ENCODE peak calls at places on chromosomes 13 and 19, in nine cellular contexts. D is A549, B is uterus, M is HCT116, J is ovary, E is heart left ventricle, T is suprapubic skin, I is adrenal gland, Y is spleen. G is an unnamed sample.

GRCh38 chr19:1807695-1808394 is 4.2 kb downstream of the ATP8B3 start:
- DNase-seq in M (no peak), D (no peak), J (no peak), T (peak; percentile 60), I (no peak), Y (no peak), B (no peak), E (no peak), G (no peak)

GRCh38 chr13:111384441-111385181 is 64.2 kb downstream of the TEX29 start:
- DNase-seq in B (no peak), M (no peak), T (no peak), I (no peak), J (no peak), Y (peak; percentile 25), E (peak; percentile 1), D (no peak), G (no peak)

GRCh38 chr13:32897296-32897695 is 118.9 kb upstream of the KL start:
- DNase-seq in J (no peak), B (no peak), E (no peak), M (no peak), I (no peak), Y (no peak), T (no peak), D (no peak), G (no peak)

GRCh38 chr13:53217221-53217620 is 188.6 kb downstream of the OLFM4 start:
- DNase-seq in E (no peak), T (no peak), Y (no peak), D (no peak), M (no peak), B (no peak), J (no peak), I (no peak), G (no peak)

GRCh38 chr19:45901912-45902650 is at the start of gene MYPOP:
- DNase-seq in J (peak; percentile 43), I (no peak), B (peak; percentile 38), Y (no peak), E (no peak), T (no peak), D (no peak), M (no peak), G (no peak)

GRCh38 chr13:95926231-95926630 is 127.0 kb downstream of the UGGT2 start:
- DNase-seq in T (no peak), D (no peak), I (no peak), B (no peak), E (no peak), M (no peak), J (no peak), Y (no peak), G (no peak)

GRCh38 chr13:84430015-84430414 is 547.7 kb upstream of the SLITRK1 start:
- DNase-seq in I (no peak), Y (no peak), T (no peak), M (no peak), B (no peak), D (no peak), J (no peak), E (no peak), G (no peak)

GRCh38 chr19:40739030-40739839 is 11.0 kb downstream of the ACTMAP start:
- DNase-seq in T (no peak), B (no peak), Y (no peak), J (no peak), I (no peak), D (no peak), E (no peak), M (no peak), G (no peak)

GRCh38 chr13:41746259-41746658 is 214.7 kb downstream of the VWA8 start:
- DNase-seq in M (peak; percentile 39), B (no peak), D (no peak), Y (no peak), J (no peak), T (no peak), I (no peak), E (no peak), G (no peak)

GRCh38 chr13:29319451-29319850 is 276.0 kb downstream of the SLC7A1 start:
- DNase-seq in Y (no peak), T (no peak), M (no peak), I (no peak), D (no peak), J (no peak), E (no peak), B (no peak), G (no peak)

GRCh38 chr19:5891938-5892771 is 11.4 kb downstream of the NDUFA11 start:
- DNase-seq in T (no peak), I (peak; percentile 57), Y (no peak), D (peak; percentile 33), B (no peak), M (no peak), E (no peak), J (no peak), G (no peak)

DNA sequence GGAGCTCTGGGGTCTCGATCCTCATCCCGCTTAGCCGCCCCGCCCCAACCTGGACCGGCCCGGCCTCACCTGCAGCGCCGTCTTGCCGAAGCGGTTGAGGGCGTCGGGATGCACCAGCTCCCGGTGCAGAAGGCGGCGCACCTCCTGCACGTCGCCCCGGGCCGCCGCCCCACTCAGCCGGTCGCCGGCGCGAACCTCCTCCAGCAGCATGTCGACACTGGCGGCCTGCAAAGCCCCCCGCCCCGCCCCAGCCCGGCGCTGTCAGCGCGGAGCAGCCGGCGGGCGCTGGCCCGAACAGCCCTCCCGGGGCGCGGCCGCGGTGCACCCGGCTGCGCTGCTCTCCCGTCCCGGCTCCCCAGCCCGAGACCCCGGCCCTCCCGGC is 344 bp downstream of the CDKN2D start:
- DNase-seq in Y (no peak), T (peak; percentile 80), I (peak; percentile 45), D (no peak), B (no peak), J (no peak), M (no peak), E (no peak), G (no peak)
- TF ChIP-seq CTCF in Y (no peak), T (no peak), I (no peak), D (no peak), B (no peak), J (no peak), M (no peak), E (no peak), G (no peak)

DNA sequence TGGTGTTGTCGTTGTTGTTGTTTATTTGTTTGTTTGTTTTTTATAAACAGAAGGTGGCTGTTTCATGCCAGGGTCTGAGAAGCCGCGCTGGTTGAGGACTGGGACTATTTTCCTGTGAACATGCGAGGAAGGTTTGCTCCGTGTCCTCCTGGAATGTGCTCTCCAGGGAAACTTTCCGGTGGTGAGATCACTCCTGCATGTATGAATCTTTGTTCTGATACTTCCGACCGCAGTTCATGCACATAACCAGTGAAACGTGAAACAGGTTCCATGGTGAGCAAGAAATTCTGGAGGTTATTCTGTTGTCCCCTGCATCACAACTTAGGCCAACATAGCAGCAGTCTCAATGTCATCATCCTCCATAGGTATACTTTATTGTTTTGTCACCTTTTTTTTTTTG is 187.6 kb upstream of the ARGLU1 start:
- DNase-seq in E (no peak), T (no peak), B (no peak), M (no peak), I (no peak), J (no peak), D (no peak), Y (no peak), G (no peak)
- TF ChIP-seq POLR2A in E (no peak), T (no peak), B (no peak), M (no peak), I (no peak), J (no peak), D (no peak), Y (no peak), G (no peak)

GRCh38 chr13:81446441-81446840 is 1105.5 kb upstream of the SPRY2 start:
- DNase-seq in J (no peak), T (no peak), I (no peak), Y (no peak), E (no peak), D (no peak), M (no peak), B (no peak), G (no peak)

DNA sequence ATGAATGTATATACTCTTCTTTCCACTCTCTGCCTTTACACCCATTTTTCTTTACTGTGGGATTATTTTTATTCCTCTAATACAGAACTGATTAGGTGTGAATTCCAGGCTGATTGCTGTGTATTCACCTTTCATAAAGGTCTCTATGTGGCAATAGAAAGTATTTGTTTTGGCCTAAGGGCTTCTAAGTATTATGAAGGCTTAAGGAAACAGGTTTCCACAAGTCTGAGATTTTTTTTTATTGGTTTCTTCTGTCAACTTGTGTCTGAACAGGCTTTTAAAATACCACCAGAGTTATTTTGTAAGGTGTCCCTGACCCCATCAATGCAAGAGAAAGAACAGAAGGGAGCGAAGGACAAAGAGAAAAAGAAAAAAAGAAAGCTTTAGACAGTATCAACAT is 1102.0 kb upstream of the SPRY2 start:
- DNase-seq in T (no peak), M (no peak), E (no peak), D (no peak), I (no peak), B (no peak), J (no peak), Y (no peak), G (no peak)
- TF ChIP-seq CTCF in T (no peak), M (no peak), E (no peak), D (no peak), I (no peak), B (no peak), J (no peak), Y (no peak), G (no peak)

DNA sequence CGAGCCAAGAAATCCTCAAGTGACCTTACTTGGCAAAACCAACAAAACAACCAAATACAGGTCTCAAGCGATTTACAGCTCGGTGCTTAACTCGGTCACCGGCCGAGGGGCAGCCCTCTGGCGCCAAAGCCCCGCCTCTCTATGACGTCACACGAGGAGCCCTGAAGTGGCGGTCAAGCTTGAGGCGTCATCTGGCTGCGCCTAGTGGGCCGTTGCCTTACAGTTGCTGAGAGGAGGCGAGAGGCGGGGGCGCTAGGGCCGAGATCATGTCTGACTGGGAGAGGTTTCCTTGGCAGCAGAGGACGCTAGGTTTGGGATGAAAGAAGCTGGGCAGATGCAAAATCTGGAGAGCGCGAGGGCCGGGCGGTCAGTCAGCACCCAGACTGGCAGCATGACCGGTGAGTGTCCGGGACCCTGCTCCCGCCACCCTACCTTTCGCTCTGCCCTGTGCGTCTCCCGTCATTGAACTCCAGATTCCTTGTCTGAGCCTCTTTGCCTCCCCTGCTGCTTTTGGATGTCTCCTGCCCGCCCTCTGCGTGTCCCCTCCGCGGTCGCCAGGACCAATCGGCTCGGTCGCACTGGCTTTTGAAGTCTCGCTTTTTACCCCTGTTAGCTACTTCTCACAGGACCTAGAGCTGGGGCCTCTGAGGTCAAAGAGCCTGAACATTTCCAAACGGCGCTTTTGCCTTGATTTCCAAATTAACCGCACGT is at the start of gene CDADC1:
- DNase-seq in I (peak; percentile 98), E (peak; percentile 98), J (peak; percentile 99), T (peak; percentile 97), M (peak; percentile 88), D (peak; percentile 80), B (peak; percentile 98), Y (peak; percentile 99), G (peak; percentile 94)
- TF ChIP-seq POLR2A in I (peak; percentile 83), E (peak; percentile 74), J (peak; percentile 92), T (peak; percentile 82), M (no peak), D (peak; percentile 69), B (peak; percentile 85), Y (peak; percentile 73), G (no peak)

GRCh38 chr19:50311723-50312635 is 17.2 kb downstream of the KCNC3 start:
- DNase-seq in J (no peak), E (no peak), M (no peak), B (no peak), T (no peak), I (no peak), Y (no peak), D (peak; percentile 94), G (no peak)
- TF ChIP-seq CTCF in J (no peak), E (no peak), M (no peak), B (no peak), T (no peak), I (no peak), Y (no peak), D (no peak), G (no peak)

G was measured in lower leg skin.